ENCODE peak calls at places on chromosomes 16 and 17, in four cellular contexts. B, D, V and Z are unnamed samples.

GRCh38 chr17:77834170-77835115 is 124.1 kb upstream of the TNRC6C start:
- DNase-seq in V (peak), D (peak), B (peak), Z (peak)

GRCh38 chr17:39611441-39612112 is 3.9 kb upstream of the NEUROD2 start:
- DNase-seq in D (no peak), V (no peak), B (no peak), Z (no peak)

GRCh38 chr16:57191056-57191536 is 5.0 kb downstream of the RSPRY1 start:
- DNase-seq in D (peak), B (no peak), V (no peak), Z (no peak)

GRCh38 chr17:30415491-30415890 is 36.8 kb downstream of the CPD start:
- DNase-seq in V (no peak), D (peak), B (no peak), Z (no peak)

GRCh38 chr17:57874058-57874419 is 24.2 kb upstream of the MRPS23 start:
- DNase-seq in B (no peak), V (no peak), D (no peak), Z (no peak)

GRCh38 chr17:56424543-56425044 is 168.9 kb upstream of the NOG start:
- DNase-seq in D (no peak), B (no peak), V (no peak), Z (no peak)

GRCh38 chr17:39863918-39864746 is at the start of gene IKZF3:
- DNase-seq in B (peak), V (peak), D (peak), Z (peak)

GRCh38 chr16:15054357-15055140 is 1.3 kb downstream of the NTAN1 start:
- DNase-seq in B (no peak), D (no peak), V (no peak), Z (no peak)

GRCh38 chr17:77496401-77496801 is 355.6 kb downstream of the SEC14L1 start:
- DNase-seq in V (no peak), B (no peak), D (no peak), Z (no peak)

GRCh38 chr17:2266045-2266864 is 37.3 kb downstream of the SMG6 start:
- DNase-seq in V (no peak), B (no peak), D (no peak), Z (peak)

GRCh38 chr17:36791150-36791653 is 146.1 kb upstream of the LHX1 start:
- DNase-seq in V (no peak), D (no peak), B (no peak), Z (no peak)

GRCh38 chr16:5001571-5001970 is 32.2 kb downstream of the NAGPA start:
- DNase-seq in D (no peak), V (no peak), B (no peak), Z (peak)

GRCh38 chr17:45924332-45924820 is 30.0 kb downstream of the MAPT start:
- DNase-seq in V (no peak), B (no peak), D (no peak), Z (no peak)

GRCh38 chr16:3488801-3489200 is 6.5 kb downstream of the C16orf90 start:
- DNase-seq in D (no peak), B (no peak), V (no peak), Z (no peak)

GRCh38 chr16:89805136-89805905 is 11.1 kb downstream of the FANCA start:
- DNase-seq in V (no peak), D (peak), B (no peak), Z (no peak)

GRCh38 chr16:87465306-87465705 is 27.5 kb downstream of the ZCCHC14 start:
- DNase-seq in B (no peak), D (peak), V (peak), Z (peak)

GRCh38 chr17:2723997-2724782 is 12.6 kb upstream of the CLUH start:
- DNase-seq in D (no peak), B (no peak), V (peak), Z (no peak)